ENCODE peak calls at places on chromosomes 6 and 20, in six cellular contexts. One of them, this sample, is unnamed.
A peak's percentile ranks its signal among the peaks of the same experiment; 100 is the strongest.

GRCh38 chr6:17405944-17406245 is 12.5 kb downstream of the CAP2 start:
- DNase-seq in pancreas: no peak
- DNase-seq in neural progenitor cell: no peak
- DNase-seq in transverse colon: peak; percentile 26
- DNase-seq in GM06990: no peak
- DNase-seq in GM23338: no peak
- DNase-seq in this sample: no peak

GRCh38 chr6:1781152-1781848 is 171.6 kb downstream of the FOXC1 start:
- DNase-seq in GM06990: no peak
- DNase-seq in GM23338: no peak
- DNase-seq in neural progenitor cell: no peak
- DNase-seq in pancreas: no peak
- DNase-seq in transverse colon: no peak
- DNase-seq in this sample: no peak

GRCh38 chr6:112203577-112204349 is 50.6 kb downstream of the LAMA4 start:
- DNase-seq in neural progenitor cell: no peak
- DNase-seq in transverse colon: no peak
- DNase-seq in pancreas: no peak
- DNase-seq in GM23338: no peak
- DNase-seq in GM06990: no peak
- DNase-seq in this sample: no peak

GRCh38 chr6:143449731-143450452 is 603 bp downstream of the ADAT2 start:
- DNase-seq in GM23338: peak; percentile 24
- DNase-seq in pancreas: no peak
- DNase-seq in transverse colon: peak; percentile 23
- DNase-seq in neural progenitor cell: peak; percentile 30
- DNase-seq in GM06990: peak; percentile 40
- DNase-seq in this sample: peak; percentile 20

GRCh38 chr6:3409699-3410384 is 47.0 kb downstream of the SLC22A23 start:
- DNase-seq in neural progenitor cell: no peak
- DNase-seq in GM06990: no peak
- DNase-seq in GM23338: peak; percentile 46
- DNase-seq in pancreas: no peak
- DNase-seq in transverse colon: peak; percentile 83
- DNase-seq in this sample: no peak

GRCh38 chr6:168051648-168052047 is 27.4 kb downstream of the FRMD1 start:
- DNase-seq in pancreas: peak; percentile 47
- DNase-seq in neural progenitor cell: no peak
- DNase-seq in GM06990: no peak
- DNase-seq in GM23338: no peak
- DNase-seq in transverse colon: no peak
- DNase-seq in this sample: no peak

GRCh38 chr6:30327232-30327746 is 562 bp downstream of the TRIM39 start:
- DNase-seq in pancreas: no peak
- DNase-seq in GM06990: no peak
- DNase-seq in transverse colon: no peak
- DNase-seq in GM23338: no peak
- DNase-seq in neural progenitor cell: no peak
- DNase-seq in this sample: no peak

GRCh38 chr6:6825986-6826901 is 237.7 kb downstream of the LY86 start:
- DNase-seq in GM23338: no peak
- DNase-seq in pancreas: no peak
- DNase-seq in GM06990: peak; percentile 60
- DNase-seq in transverse colon: peak; percentile 60
- DNase-seq in neural progenitor cell: no peak
- DNase-seq in this sample: peak; percentile 56

GRCh38 chr20:58127731-58128130 is 100.7 kb downstream of the ANKRD60 start:
- DNase-seq in transverse colon: no peak
- DNase-seq in GM23338: no peak
- DNase-seq in neural progenitor cell: no peak
- DNase-seq in pancreas: no peak
- DNase-seq in GM06990: no peak
- DNase-seq in this sample: no peak

GRCh38 chr6:72622094-72622540 is 253 bp downstream of the KCNQ5 start:
- DNase-seq in pancreas: peak; percentile 77
- DNase-seq in GM23338: peak; percentile 72
- DNase-seq in GM06990: peak; percentile 76
- DNase-seq in transverse colon: peak; percentile 30
- DNase-seq in neural progenitor cell: peak; percentile 76
- DNase-seq in this sample: peak; percentile 64

GRCh38 chr20:11274137-11274536 is 600.3 kb upstream of the JAG1 start:
- DNase-seq in neural progenitor cell: peak; percentile 84
- DNase-seq in transverse colon: no peak
- DNase-seq in GM23338: peak; percentile 74
- DNase-seq in GM06990: no peak
- DNase-seq in pancreas: no peak
- DNase-seq in this sample: peak; percentile 50

GRCh38 chr20:5687884-5688283 is 62.3 kb upstream of the SHLD1 start:
- DNase-seq in GM23338: no peak
- DNase-seq in pancreas: no peak
- DNase-seq in neural progenitor cell: no peak
- DNase-seq in transverse colon: no peak
- DNase-seq in GM06990: no peak
- DNase-seq in this sample: no peak

GRCh38 chr6:21046276-21046675 is 512.0 kb downstream of the CDKAL1 start:
- DNase-seq in neural progenitor cell: no peak
- DNase-seq in GM23338: no peak
- DNase-seq in pancreas: no peak
- DNase-seq in transverse colon: no peak
- DNase-seq in GM06990: no peak
- DNase-seq in this sample: no peak

GRCh38 chr6:111468329-111469012 is 14.5 kb downstream of the REV3L start:
- DNase-seq in GM23338: no peak
- DNase-seq in GM06990: no peak
- DNase-seq in pancreas: no peak
- DNase-seq in neural progenitor cell: no peak
- DNase-seq in transverse colon: no peak
- DNase-seq in this sample: no peak

GRCh38 chr6:56913276-56914138 is 41.4 kb upstream of the BEND6 start:
- DNase-seq in transverse colon: no peak
- DNase-seq in GM23338: no peak
- DNase-seq in pancreas: no peak
- DNase-seq in GM06990: no peak
- DNase-seq in neural progenitor cell: no peak
- DNase-seq in this sample: no peak

GRCh38 chr6:125868996-125869395 is 78.2 kb downstream of the NCOA7 start:
- DNase-seq in GM06990: no peak
- DNase-seq in neural progenitor cell: no peak
- DNase-seq in transverse colon: no peak
- DNase-seq in GM23338: no peak
- DNase-seq in pancreas: no peak
- DNase-seq in this sample: no peak

GRCh38 chr6:46526607-46527006 is 35.4 kb upstream of the RCAN2 start:
- DNase-seq in neural progenitor cell: no peak
- DNase-seq in GM23338: peak; percentile 24
- DNase-seq in GM06990: no peak
- DNase-seq in transverse colon: no peak
- DNase-seq in pancreas: no peak
- DNase-seq in this sample: no peak

GRCh38 chr20:50930139-50931047 is 844 bp downstream of the ADNP start:
- DNase-seq in transverse colon: peak; percentile 26
- DNase-seq in GM06990: peak; percentile 47
- DNase-seq in GM23338: no peak
- DNase-seq in pancreas: peak; percentile 77
- DNase-seq in neural progenitor cell: peak; percentile 64
- DNase-seq in this sample: no peak

GRCh38 chr20:17650816-17651760 is 31.0 kb downstream of the RRBP1 start:
- DNase-seq in GM06990: no peak
- DNase-seq in pancreas: peak; percentile 37
- DNase-seq in transverse colon: no peak
- DNase-seq in neural progenitor cell: no peak
- DNase-seq in GM23338: no peak
- DNase-seq in this sample: no peak

GRCh38 chr20:53960586-53961386 is 109.6 kb downstream of the BCAS1 start:
- DNase-seq in pancreas: no peak
- DNase-seq in neural progenitor cell: no peak
- DNase-seq in GM23338: no peak
- DNase-seq in GM06990: no peak
- DNase-seq in transverse colon: no peak
- DNase-seq in this sample: no peak

GRCh38 chr20:62117362-62117646 is 5.0 kb upstream of the LSM14B start:
- DNase-seq in GM23338: no peak
- DNase-seq in pancreas: no peak
- DNase-seq in GM06990: no peak
- DNase-seq in neural progenitor cell: peak; percentile 83
- DNase-seq in transverse colon: no peak
- DNase-seq in this sample: no peak

GRCh38 chr6:153012856-153013255 is 10.3 kb upstream of the MTRF1L start:
- DNase-seq in GM23338: no peak
- DNase-seq in neural progenitor cell: no peak
- DNase-seq in GM06990: no peak
- DNase-seq in transverse colon: no peak
- DNase-seq in pancreas: no peak
- DNase-seq in this sample: no peak

GRCh38 chr6:127776320-127776719 is 124.5 kb downstream of the THEMIS start:
- DNase-seq in neural progenitor cell: no peak
- DNase-seq in transverse colon: no peak
- DNase-seq in pancreas: no peak
- DNase-seq in GM06990: no peak
- DNase-seq in GM23338: peak; percentile 11
- DNase-seq in this sample: no peak

DNA sequence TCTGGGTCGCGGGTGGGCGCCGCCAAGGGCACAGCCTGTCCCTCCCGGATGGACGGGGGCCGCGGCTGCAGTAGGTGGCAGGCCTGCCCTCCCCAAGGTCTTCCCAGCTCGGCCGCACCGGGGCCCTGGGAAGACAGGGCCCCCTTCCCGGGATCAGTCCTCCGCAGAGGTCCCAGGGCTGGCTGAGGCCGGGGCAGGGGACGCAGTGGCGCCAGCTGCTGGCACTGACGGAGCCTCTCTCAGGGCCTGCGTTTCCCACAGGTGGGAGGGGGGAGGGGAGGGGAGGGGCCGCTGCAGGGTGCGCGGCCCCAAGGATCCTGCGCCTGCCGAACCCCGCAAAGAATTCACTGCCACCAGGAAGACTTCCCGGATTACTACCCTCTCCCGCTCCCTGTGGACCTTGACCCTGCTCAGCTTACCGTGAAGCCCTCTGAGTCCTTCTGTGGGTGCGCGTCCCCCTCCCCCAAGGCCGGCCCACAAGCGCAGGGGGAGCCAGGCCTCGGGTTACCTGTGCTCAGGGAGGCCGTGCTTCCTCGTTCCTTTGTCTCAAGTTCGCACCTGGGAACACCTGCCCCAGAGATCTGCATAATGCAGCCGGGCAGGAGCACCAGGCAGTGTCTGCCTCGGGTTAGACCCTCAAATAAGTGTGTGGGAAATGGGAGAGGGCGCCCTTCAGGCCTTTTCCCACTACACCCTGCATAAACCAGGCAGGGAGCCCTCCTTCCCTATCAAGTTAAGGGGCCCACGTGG is 5.1 kb downstream of the LZTS3 start:
- DNase-seq in transverse colon: peak; percentile 64
- DNase-seq in neural progenitor cell: peak; percentile 77
- DNase-seq in pancreas: peak; percentile 83
- DNase-seq in GM06990: no peak
- DNase-seq in GM23338: peak; percentile 91
- DNase-seq in this sample: no peak
- TF ChIP-seq CTCF in transverse colon: no peak
- TF ChIP-seq CTCF in neural progenitor cell: peak; percentile 33
- TF ChIP-seq CTCF in pancreas: no peak
- TF ChIP-seq CTCF in GM06990: no peak
- TF ChIP-seq CTCF in GM23338: peak; percentile 54
- TF ChIP-seq CTCF in this sample: no peak

DNA sequence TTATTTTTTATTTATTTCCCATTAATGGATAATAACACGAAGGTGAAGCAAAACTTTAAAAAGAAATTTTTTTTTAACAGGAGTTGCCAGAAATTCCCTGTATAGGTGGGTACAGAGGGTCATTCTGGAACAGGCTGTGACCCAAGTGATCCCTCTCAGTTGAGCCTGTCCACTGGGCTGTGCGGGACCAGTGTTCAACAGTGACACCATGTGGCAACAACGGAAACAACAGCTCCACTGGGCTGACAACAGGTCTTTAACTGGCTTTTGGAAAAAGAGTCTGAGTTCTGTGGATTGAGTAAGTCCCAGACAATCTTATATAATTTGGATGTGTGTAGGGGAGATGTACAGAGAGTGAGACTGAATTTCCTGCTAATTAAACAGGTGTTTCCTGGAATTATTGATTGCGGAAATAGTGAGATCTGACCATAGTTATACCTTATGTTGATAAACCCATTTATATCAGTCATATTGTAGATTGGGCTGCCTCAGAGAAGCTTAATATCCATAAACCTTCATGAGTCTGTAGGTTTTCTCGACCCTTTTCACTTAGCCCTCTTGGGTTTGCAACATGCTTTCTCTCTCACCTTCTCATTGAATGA is 17.6 kb downstream of the KIAA1755 start:
- DNase-seq in neural progenitor cell: peak; percentile 17
- DNase-seq in pancreas: no peak
- DNase-seq in transverse colon: no peak
- DNase-seq in GM06990: no peak
- DNase-seq in GM23338: peak; percentile 55
- DNase-seq in this sample: no peak
- TF ChIP-seq CTCF in neural progenitor cell: peak; percentile 70
- TF ChIP-seq CTCF in pancreas: no peak
- TF ChIP-seq CTCF in transverse colon: no peak
- TF ChIP-seq CTCF in GM06990: peak; percentile 45
- TF ChIP-seq CTCF in GM23338: peak; percentile 74
- TF ChIP-seq CTCF in this sample: peak; percentile 27

GRCh38 chr6:160160450-160160849 is 38.8 kb downstream of the SLC22A1 start:
- DNase-seq in pancreas: no peak
- DNase-seq in neural progenitor cell: no peak
- DNase-seq in GM06990: no peak
- DNase-seq in transverse colon: peak; percentile 47
- DNase-seq in GM23338: no peak
- DNase-seq in this sample: no peak
- TF ChIP-seq CTCF in pancreas: no peak
- TF ChIP-seq CTCF in neural progenitor cell: no peak
- TF ChIP-seq CTCF in GM06990: no peak
- TF ChIP-seq CTCF in transverse colon: no peak
- TF ChIP-seq CTCF in GM23338: no peak
- TF ChIP-seq CTCF in this sample: no peak

DNA sequence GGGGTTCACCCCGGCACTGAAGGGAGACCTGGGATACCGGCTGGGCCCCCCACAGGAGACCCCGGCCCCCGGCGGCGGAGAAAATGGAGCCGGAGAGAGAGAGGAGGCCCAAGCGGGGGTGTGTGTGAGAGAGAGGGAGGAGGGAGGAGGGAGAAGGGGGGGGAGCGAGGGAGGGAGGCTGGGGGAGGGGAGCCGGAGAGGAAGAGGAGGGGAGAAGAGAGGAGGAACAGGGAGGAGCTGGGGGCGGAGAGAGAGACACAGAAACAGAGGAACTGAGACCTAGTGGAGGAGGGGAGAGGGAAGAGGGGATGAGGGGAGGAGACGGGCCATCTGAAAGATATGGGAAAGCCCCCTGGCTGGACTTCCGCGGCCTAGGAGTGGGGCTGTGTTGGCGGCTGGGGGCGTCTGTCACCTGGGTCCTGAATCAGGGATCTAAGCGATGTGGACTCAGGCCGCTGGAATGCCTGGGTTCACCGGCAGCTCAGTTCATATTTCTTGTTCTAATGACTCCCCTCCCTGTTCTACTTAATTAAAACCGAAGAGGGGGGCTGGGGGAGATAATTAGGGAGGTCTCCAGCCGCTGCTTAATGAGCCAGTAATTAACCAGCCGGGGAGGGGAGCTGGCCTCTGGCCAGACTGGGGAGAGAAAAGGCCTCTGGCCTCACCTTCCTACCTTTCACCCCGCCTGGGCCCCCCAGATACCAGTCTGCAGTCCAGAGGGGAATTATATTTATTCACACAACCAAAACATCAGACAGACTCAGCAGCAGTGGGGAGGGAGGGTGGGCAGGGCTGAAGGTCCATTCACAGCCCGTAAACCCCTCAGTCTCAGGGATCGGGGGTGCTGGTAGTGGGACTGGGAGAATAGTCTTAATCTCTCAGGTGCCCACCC is at the start of gene PBX2:
- DNase-seq in transverse colon: peak; percentile 94
- DNase-seq in pancreas: peak; percentile 78
- DNase-seq in GM23338: peak; percentile 93
- DNase-seq in neural progenitor cell: peak; percentile 90
- DNase-seq in GM06990: peak; percentile 85
- DNase-seq in this sample: peak; percentile 86
- TF ChIP-seq CTCF in transverse colon: no peak
- TF ChIP-seq CTCF in pancreas: no peak
- TF ChIP-seq CTCF in GM23338: no peak
- TF ChIP-seq CTCF in neural progenitor cell: no peak
- TF ChIP-seq CTCF in GM06990: no peak
- TF ChIP-seq CTCF in this sample: no peak

This sample was measured in GM10248.